ENCODE peak calls at places on chromosomes 11 and 22, in four cellular contexts. X is ovary, Z is lower leg skin, R is A549. T is an unnamed sample.

GRCh38 chr11:114650661-114651060 is 27.7 kb upstream of the NXPE2 start:
- DNase-seq in X (no peak), Z (no peak), R (no peak), T (no peak)

GRCh38 chr22:30290679-30291333 is 1.5 kb upstream of the CASTOR1 start:
- DNase-seq in X (peak), Z (peak), R (no peak), T (peak)

GRCh38 chr22:43777204-43777671 is 34.9 kb downstream of the EFCAB6 start:
- DNase-seq in X (no peak), Z (no peak), R (peak), T (no peak)

GRCh38 chr11:94396282-94396681 is 4.9 kb downstream of the GPR83 start:
- DNase-seq in X (no peak), Z (no peak), R (no peak), T (no peak)

GRCh38 chr11:130668751-130669150 is 220.3 kb downstream of the ADAMTS15 start:
- DNase-seq in X (no peak), Z (no peak), R (no peak), T (no peak)

GRCh38 chr11:76604081-76604601 is 66.4 kb downstream of the LRRC32 start:
- DNase-seq in X (no peak), Z (peak), R (no peak), T (no peak)

GRCh38 chr11:94664336-94664735 is 97.2 kb downstream of the PIWIL4 start:
- DNase-seq in X (no peak), Z (no peak), R (peak), T (no peak)

GRCh38 chr11:66720223-66720898 is 8.7 kb downstream of the SPTBN2 start:
- DNase-seq in X (no peak), Z (no peak), R (peak), T (no peak)

GRCh38 chr11:16153951-16154350 is 202.4 kb downstream of the SOX6 start:
- DNase-seq in X (no peak), Z (no peak), R (no peak), T (no peak)

GRCh38 chr11:69370984-69371709 is 77.2 kb downstream of the MYEOV start:
- DNase-seq in X (no peak), Z (peak), R (no peak), T (no peak)

GRCh38 chr11:134476435-134477021 is 64.5 kb upstream of the B3GAT1 start:
- DNase-seq in X (no peak), Z (no peak), R (no peak), T (no peak)

GRCh38 chr11:93085097-93085496 is 112.7 kb downstream of the SLC36A4 start:
- DNase-seq in X (no peak), Z (no peak), R (no peak), T (no peak)

GRCh38 chr11:33262016-33262638 is 4.9 kb downstream of the HIPK3 start:
- DNase-seq in X (no peak), Z (no peak), R (no peak), T (no peak)

GRCh38 chr22:44554411-44554810 is 56.4 kb upstream of the RTL6 start:
- DNase-seq in X (no peak), Z (peak), R (no peak), T (no peak)

GRCh38 chr11:75275581-75275980 is 35.0 kb downstream of the TPBGL start:
- DNase-seq in X (peak), Z (peak), R (no peak), T (no peak)

GRCh38 chr11:69546735-69547370 is 65.4 kb downstream of the LINC01488 start:
- DNase-seq in X (no peak), Z (no peak), R (no peak), T (no peak)

GRCh38 chr22:37242395-37242918 is 1.6 kb downstream of the RAC2 start:
- DNase-seq in X (no peak), Z (peak), R (no peak), T (no peak)

GRCh38 chr11:12234216-12234615 is 123.8 kb downstream of the MICAL2 start:
- DNase-seq in X (no peak), Z (no peak), R (no peak), T (peak)

GRCh38 chr11:122817121-122817520 is 21.2 kb upstream of the CRTAM start:
- DNase-seq in X (no peak), Z (no peak), R (no peak), T (no peak)

GRCh38 chr11:21411114-21411513 is 741.7 kb downstream of the NELL1 start:
- DNase-seq in X (no peak), Z (no peak), R (no peak), T (no peak)

GRCh38 chr11:128835741-128836410 is 31.2 kb downstream of the KCNJ1 start:
- DNase-seq in X (peak), Z (no peak), R (no peak), T (no peak)

GRCh38 chr11:15944460-15944859 is 411.9 kb downstream of the SOX6 start:
- DNase-seq in X (no peak), Z (peak), R (no peak), T (no peak)

GRCh38 chr22:32544953-32545558 is 70.4 kb downstream of the FBXO7 start:
- DNase-seq in X (no peak), Z (peak), R (no peak), T (no peak)

GRCh38 chr22:30947821-30948454 is 20.6 kb downstream of the MORC2 start:
- DNase-seq in X (no peak), Z (no peak), R (peak), T (no peak)

GRCh38 chr22:36440429-36441002 is 40.9 kb downstream of the TXN2 start:
- DNase-seq in X (no peak), Z (no peak), R (no peak), T (no peak)

GRCh38 chr11:115550291-115551059 is 46.3 kb upstream of the CADM1 start:
- DNase-seq in X (no peak), Z (no peak), R (no peak), T (no peak)

GRCh38 chr11:118659314-118659939 is 20.0 kb downstream of the TREH start:
- DNase-seq in X (peak), Z (peak), R (peak), T (peak)

GRCh38 chr22:24809331-24809730 is 3.3 kb downstream of the SGSM1 start:
- DNase-seq in X (no peak), Z (no peak), R (no peak), T (no peak)

GRCh38 chr11:32751381-32751780 is 43.1 kb downstream of the CCDC73 start:
- DNase-seq in X (no peak), Z (no peak), R (no peak), T (no peak)

GRCh38 chr22:32823024-32823730 is 21.7 kb downstream of the TIMP3 start:
- DNase-seq in X (no peak), Z (no peak), R (peak), T (no peak)

DNA sequence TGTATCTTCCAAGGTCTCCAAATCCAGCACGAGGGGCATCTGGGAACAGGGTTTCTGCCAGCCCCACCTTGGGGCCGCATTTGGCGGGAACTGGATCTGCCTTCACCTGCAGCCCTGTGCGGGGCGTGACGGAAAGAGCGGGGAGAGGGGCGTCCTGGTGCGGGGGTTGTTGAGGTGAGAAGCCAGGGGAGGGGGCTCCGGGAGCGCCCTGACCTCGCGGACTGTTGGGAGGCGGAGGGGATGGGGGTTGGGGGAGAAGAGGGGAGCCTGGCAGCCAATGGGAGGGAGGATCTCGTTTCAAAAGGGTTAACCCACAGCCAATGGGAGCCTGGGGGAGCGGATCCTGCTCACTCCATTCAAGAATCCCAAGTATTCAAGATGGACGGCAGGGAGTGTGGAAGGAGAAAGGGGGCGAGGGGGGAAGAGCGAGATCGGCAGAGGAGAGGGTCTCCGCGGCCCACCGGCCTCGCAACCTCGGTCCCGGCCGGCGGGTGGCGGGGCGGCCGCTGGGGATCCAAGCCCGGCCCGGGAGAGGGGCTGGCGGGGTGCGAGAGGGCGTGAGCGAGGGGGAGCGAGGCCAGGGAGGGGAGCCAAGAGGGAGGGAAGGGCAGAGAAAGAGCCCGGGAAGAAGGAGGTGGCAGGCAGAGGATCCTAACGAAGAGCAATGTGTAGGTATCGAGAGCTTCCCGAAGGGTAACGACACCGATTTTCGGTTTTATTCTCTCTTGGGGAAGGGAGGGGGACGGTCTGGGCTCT is 11.5 kb downstream of the YPEL4 start:
- DNase-seq in X (peak), Z (peak), R (peak), T (no peak)
- TF ChIP-seq POLR2A in X (peak), Z (no peak), R (peak), T (no peak)

DNA sequence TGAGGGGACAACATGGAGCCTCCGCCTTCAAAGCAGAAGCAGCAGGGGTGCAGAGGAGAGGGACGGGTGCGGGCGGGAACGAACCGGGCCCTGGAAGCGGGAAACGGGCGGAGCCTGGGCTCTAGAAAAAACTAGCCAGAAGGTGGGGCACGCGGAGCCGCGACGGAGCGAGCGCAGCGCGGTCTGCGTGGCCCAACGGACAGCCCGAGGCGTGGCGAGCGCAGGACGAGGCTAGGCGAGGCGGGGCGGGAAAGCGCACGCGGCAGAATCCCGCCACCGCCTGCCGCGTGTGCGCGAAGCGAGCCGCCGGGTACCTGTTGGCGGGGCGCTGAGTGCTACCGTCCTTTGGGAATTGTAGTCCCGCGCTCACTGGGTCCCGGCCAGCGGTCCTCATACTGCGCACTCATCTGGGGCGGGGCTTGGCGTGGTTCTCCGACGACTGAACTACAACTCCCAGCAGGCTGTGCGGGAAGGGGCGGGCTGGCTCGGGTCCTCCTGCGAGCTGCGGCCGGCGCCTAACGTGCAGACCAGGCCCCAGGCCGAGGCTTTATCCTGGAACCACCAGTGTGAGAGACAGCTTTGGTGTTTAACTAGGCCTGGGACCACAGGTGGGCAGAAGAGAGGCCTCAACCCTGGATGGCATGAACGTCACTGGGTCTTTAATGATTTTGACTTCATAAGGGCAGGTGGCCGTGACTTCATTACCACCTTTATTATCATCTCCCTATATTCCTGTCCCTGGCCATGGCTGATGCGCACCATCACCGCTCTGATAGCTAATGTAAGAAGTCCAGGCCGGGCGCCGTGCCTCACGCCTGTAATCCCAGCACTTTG is at the start of gene ATL3:
- DNase-seq in X (peak), Z (peak), R (peak), T (peak)
- TF ChIP-seq POLR2A in X (peak), Z (no peak), R (peak), T (peak)

DNA sequence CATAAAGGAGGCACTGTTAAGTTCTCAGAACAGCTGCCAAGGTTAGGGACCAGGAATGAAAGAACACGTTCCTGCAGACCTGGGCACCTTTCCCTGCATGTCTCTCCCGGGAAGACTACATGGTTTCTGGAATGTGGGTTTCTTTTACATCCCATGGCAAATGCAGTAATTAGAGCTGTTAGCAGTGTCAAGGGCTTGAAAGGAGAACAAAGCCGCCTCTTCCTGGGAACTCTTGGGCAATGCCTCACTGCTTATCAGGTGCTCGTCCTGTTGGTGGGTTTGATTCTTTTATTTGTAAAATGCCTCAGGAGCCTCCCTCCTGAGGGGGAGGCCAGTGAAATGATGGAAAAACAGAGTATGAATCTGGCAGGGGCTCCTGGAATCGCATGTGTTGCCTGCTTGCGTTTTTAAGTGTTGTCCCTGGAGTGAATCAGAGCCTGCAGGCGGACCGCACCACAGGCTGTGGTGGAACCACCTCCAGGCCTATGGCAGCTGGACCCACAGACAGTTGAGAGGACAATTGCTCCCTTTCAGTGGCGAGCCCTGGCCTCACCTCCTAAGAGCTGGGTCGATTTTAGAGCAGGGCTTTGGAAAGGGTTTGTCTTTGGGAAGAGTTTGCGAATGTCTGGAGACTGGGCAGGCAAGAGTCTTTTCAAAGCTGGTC is 787 bp upstream of the C22orf31 start:
- DNase-seq in X (no peak), Z (peak), R (no peak), T (no peak)
- TF ChIP-seq POLR2A in X (no peak), Z (no peak), R (no peak), T (no peak)

DNA sequence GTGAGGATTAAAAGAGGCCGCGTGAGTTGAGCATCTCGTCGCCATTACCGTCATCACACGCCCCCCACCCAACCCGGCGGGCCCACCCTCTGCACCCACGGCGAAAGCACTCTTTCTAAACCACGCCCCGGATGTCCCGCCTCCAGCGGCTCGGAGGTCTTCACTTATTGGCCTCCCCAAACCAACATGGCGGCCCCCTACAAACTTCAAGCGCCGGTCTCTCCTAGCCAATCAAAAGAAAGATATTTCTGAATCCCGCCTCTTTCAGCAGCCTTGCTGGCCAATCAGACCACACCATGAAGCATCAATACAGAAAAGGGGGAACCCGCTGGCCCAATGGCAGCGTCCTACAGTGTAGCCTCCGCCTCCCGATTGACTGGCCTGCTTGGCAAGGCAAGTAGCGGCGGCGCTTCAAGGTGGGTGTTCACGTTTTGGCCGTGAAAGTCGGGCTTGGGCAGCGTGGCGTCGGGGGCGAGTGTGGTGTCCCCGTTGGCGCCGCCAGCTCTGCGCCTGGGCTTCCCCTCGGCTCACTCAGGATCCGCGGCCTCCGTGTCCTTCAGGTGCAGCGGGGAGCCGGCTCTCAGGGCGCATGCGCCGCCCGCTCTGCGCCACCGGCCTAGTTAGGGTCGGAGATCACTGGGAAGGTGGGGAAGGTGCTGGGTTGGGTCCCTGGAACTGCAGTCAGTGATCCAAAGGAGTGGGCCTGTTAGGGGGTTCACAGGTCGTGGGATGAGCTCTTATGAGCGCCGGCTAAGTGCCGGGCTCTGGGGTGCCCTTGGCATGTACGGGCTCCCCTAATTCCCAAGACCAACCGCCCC is at the start of gene NDUFS8:
- DNase-seq in X (peak), Z (peak), R (peak), T (peak)
- TF ChIP-seq POLR2A in X (peak), Z (no peak), R (peak), T (peak)

DNA sequence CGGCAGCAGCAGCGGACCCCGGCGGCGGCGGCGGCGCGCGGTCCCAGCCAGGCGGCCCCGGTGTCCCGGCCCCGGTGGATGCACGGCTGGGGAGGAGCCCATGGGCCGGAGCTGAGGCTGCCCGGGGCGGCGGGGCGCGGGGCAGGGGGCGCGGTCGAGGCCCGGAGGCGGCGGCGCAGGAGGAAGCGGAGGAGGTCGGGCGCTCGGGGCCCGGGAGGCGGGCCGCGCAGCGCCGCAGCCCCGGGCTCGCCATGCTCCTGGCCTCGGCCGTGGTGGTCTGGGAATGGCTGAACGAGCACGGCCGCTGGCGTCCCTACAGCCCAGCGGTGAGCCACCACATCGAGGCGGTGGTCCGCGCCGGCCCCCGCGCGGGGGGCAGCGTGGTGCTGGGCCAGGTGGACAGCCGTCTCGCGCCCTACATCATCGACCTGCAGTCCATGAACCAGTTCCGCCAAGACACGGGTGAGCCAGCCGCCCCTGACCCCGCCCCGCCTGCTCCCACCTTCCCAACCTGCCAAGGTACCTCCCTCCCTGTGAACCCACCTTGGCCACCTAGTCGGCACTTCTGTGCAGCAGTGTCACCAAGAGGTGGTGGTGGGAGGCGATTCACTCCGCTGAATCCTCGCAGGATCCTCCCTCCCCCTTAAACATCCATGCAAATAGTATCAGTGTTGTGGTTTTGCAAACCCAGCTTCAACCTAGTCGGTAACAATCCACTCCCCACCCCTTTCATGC is 580 bp downstream of the DTX4 start:
- DNase-seq in X (peak), Z (peak), R (no peak), T (no peak)
- TF ChIP-seq POLR2A in X (no peak), Z (no peak), R (no peak), T (no peak)

GRCh38 chr11:111465400-111465799 is 46.8 kb downstream of the BTG4 start:
- DNase-seq in X (no peak), Z (no peak), R (no peak), T (no peak)
- TF ChIP-seq POLR2A in X (no peak), Z (no peak), R (no peak), T (no peak)

DNA sequence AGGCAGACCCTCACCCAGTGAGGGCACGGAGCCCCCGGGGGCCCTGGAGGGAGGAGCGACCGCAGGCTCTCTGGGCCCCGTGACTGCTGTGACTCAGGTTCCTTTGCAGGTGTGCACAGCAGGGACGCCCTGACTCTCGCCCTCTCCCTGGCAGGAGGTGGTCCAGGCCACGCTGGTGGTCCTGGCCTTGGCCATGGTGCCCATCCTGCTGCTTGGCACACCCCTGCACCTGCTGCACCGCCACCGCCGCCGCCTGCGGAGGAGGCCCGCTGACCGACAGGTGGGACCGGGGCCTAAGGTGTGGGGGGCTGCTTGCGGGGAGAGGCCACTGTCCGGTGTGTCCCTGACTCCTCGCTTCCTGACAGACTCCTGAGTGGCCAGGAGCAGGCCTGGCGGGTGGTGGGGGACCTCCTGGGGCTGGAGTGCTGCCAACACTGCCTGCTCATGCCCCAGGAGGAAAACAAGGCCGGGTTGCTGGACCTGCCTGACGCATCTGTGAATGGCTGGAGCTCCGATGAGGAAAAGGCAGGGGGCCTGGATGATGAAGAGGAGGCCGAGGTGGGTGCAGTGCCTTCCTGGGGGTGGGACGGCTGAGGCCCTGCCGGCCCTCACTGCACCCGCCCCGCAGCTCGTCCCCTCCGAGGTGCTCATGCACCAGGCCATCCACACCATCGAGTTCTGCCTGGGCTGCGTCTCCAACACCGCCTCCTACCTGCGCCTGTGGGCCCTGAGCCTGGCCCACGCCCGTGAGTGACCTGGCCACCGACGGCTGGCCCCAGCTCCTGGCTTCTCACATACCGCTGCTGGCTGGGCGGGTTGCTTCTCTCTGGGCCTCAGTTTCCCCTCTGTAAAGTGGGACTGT is 10.9 kb downstream of the TCIRG1 start:
- DNase-seq in X (peak), Z (no peak), R (no peak), T (no peak)
- TF ChIP-seq POLR2A in X (no peak), Z (no peak), R (no peak), T (no peak)

GRCh38 chr11:203056-203944 is 3.9 kb downstream of the BET1L start:
- DNase-seq in X (no peak), Z (peak), R (no peak), T (no peak)
- TF ChIP-seq POLR2A in X (no peak), Z (no peak), R (no peak), T (no peak)

T was measured in tibial nerve.